ENCODE peak calls at places on chromosomes 2 and 18, in eight cellular contexts. D is heart left ventricle; G is effector memory CD4-positive, alpha-beta T cell; K is choroid plexus epithelial cell; J is stomach; C is right lobe of liver; T is aorta; E is A673. M is an unnamed sample.

GRCh38 chr18:69397096-69397495 is 3.6 kb upstream of the DOK6 start:
- DNase-seq in D (peak), G (no peak), K (no peak), J (no peak), C (no peak), T (no peak), E (peak), M (no peak)

GRCh38 chr2:25982273-25982967 is at the start of gene KIF3C:
- DNase-seq in D (peak), G (peak), K (peak), J (peak), C (peak), T (peak), E (peak), M (peak)

GRCh38 chr2:241224851-241225438 is 36.5 kb downstream of the ANO7 start:
- DNase-seq in D (no peak), G (no peak), K (no peak), J (no peak), C (no peak), T (peak), E (no peak), M (no peak)

GRCh38 chr2:241561811-241562210 is 3.3 kb downstream of the BOK start:
- DNase-seq in D (peak), G (no peak), K (peak), J (peak), C (peak), T (peak), E (no peak), M (peak)

GRCh38 chr2:19207452-19207851 is 151.0 kb downstream of the OSR1 start:
- DNase-seq in D (no peak), G (no peak), K (no peak), J (no peak), C (no peak), T (no peak), E (peak), M (no peak)

GRCh38 chr2:239259603-239260298 is 141.1 kb downstream of the HDAC4 start:
- DNase-seq in D (no peak), G (no peak), K (no peak), J (peak), C (no peak), T (no peak), E (no peak), M (no peak)

GRCh38 chr2:84855730-84856129 is 25.2 kb downstream of the TRABD2A start:
- DNase-seq in D (no peak), G (no peak), K (no peak), J (no peak), C (peak), T (no peak), E (no peak), M (no peak)

GRCh38 chr2:191696001-191696400 is 18.1 kb downstream of the NABP1 start:
- DNase-seq in D (no peak), G (no peak), K (peak), J (no peak), C (peak), T (peak), E (peak), M (peak)

GRCh38 chr2:210363261-210363660 is 48.3 kb upstream of the MYL1 start:
- DNase-seq in D (no peak), G (no peak), K (peak), J (no peak), C (no peak), T (no peak), E (peak), M (no peak)

GRCh38 chr2:215207791-215208367 is 69.5 kb upstream of the ABCA12 start:
- DNase-seq in D (no peak), G (no peak), K (no peak), J (no peak), C (no peak), T (no peak), E (no peak), M (no peak)

GRCh38 chr2:204277226-204277625 is 268.0 kb upstream of the PARD3B start:
- DNase-seq in D (no peak), G (no peak), K (no peak), J (no peak), C (no peak), T (no peak), E (peak), M (no peak)

GRCh38 chr2:196278491-196278911 is 107.1 kb upstream of the STK17B start:
- DNase-seq in D (no peak), G (peak), K (peak), J (no peak), C (no peak), T (peak), E (no peak), M (no peak)

GRCh38 chr2:158325031-158325781 is 131.3 kb downstream of the CCDC148 start:
- DNase-seq in D (no peak), G (no peak), K (peak), J (no peak), C (no peak), T (no peak), E (no peak), M (peak)

GRCh38 chr2:101714098-101714497 is 16.6 kb downstream of the MAP4K4 start:
- DNase-seq in D (no peak), G (no peak), K (no peak), J (no peak), C (no peak), T (no peak), E (no peak), M (no peak)

GRCh38 chr2:42074661-42075060 is 26.8 kb downstream of the PKDCC start:
- DNase-seq in D (no peak), G (no peak), K (no peak), J (no peak), C (no peak), T (no peak), E (peak), M (no peak)

GRCh38 chr18:14179306-14179705 is 47.1 kb upstream of the ZNF519 start:
- DNase-seq in D (no peak), G (no peak), K (no peak), J (no peak), C (no peak), T (no peak), E (no peak), M (no peak)

GRCh38 chr2:191026377-191026776 is 12.4 kb upstream of the STAT1 start:
- DNase-seq in D (no peak), G (no peak), K (no peak), J (no peak), C (no peak), T (no peak), E (no peak), M (no peak)

GRCh38 chr2:205245001-205245400 is 437.3 kb upstream of the NRP2 start:
- DNase-seq in D (no peak), G (no peak), K (no peak), J (no peak), C (no peak), T (no peak), E (no peak), M (no peak)

GRCh38 chr2:169977510-169977909 is 150.3 kb downstream of the UBR3 start:
- DNase-seq in D (no peak), G (no peak), K (no peak), J (no peak), C (no peak), T (no peak), E (no peak), M (no peak)

GRCh38 chr18:48902023-48902855 is 48.5 kb downstream of the SMAD7 start:
- DNase-seq in D (peak), G (no peak), K (peak), J (peak), C (peak), T (peak), E (peak), M (peak)

GRCh38 chr2:172282944-172283343 is 144.4 kb upstream of the ITGA6 start:
- DNase-seq in D (no peak), G (no peak), K (peak), J (no peak), C (no peak), T (peak), E (peak), M (peak)

GRCh38 chr2:67267238-67267637 is 129.9 kb upstream of the ETAA1 start:
- DNase-seq in D (no peak), G (no peak), K (no peak), J (no peak), C (no peak), T (no peak), E (no peak), M (no peak)

GRCh38 chr18:12745095-12745820 is 42.4 kb downstream of the PSMG2 start:
- DNase-seq in D (no peak), G (no peak), K (no peak), J (no peak), C (no peak), T (no peak), E (peak), M (no peak)

GRCh38 chr2:239400000-239400831 is 604 bp downstream of the HDAC4 start:
- DNase-seq in D (no peak), G (no peak), K (peak), J (no peak), C (peak), T (peak), E (peak), M (no peak)

GRCh38 chr2:12715878-12716249 is 872 bp upstream of the TRIB2 start:
- DNase-seq in D (peak), G (peak), K (peak), J (peak), C (peak), T (peak), E (peak), M (peak)

GRCh38 chr2:65204461-65205230 is 23.0 kb upstream of the ACTR2 start:
- DNase-seq in D (no peak), G (no peak), K (peak), J (peak), C (peak), T (no peak), E (no peak), M (peak)

GRCh38 chr18:45793295-45793965 is 32.0 kb upstream of the SIGLEC15 start:
- DNase-seq in D (no peak), G (no peak), K (peak), J (no peak), C (no peak), T (no peak), E (no peak), M (peak)

GRCh38 chr2:37585982-37586621 is 85.3 kb downstream of the CDC42EP3 start:
- DNase-seq in D (no peak), G (peak), K (peak), J (peak), C (no peak), T (peak), E (peak), M (no peak)

GRCh38 chr2:127326289-127326945 is 32.5 kb upstream of the ERCC3 start:
- DNase-seq in D (no peak), G (no peak), K (peak), J (no peak), C (no peak), T (no peak), E (no peak), M (no peak)

GRCh38 chr18:48815581-48816324 is 135.0 kb downstream of the SMAD7 start:
- DNase-seq in D (peak), G (peak), K (no peak), J (no peak), C (peak), T (peak), E (no peak), M (no peak)

GRCh38 chr18:4986677-4987076 is 210.4 kb downstream of the AKAIN1 start:
- DNase-seq in D (no peak), G (no peak), K (no peak), J (no peak), C (no peak), T (no peak), E (no peak), M (no peak)

GRCh38 chr2:74447230-74447999 is 5.7 kb upstream of the RTKN start:
- DNase-seq in D (no peak), G (no peak), K (no peak), J (no peak), C (peak), T (no peak), E (no peak), M (no peak)
- H3K4me3 ChIP-seq in D (no peak), G (no peak), K (no peak), J (no peak), C (no peak), T (no peak), E (no peak), M (no peak)

GRCh38 chr2:28394997-28395333 is 2.3 kb downstream of the FOSL2 start:
- DNase-seq in D (no peak), G (no peak), K (peak), J (no peak), C (no peak), T (no peak), E (no peak), M (no peak)

GRCh38 chr2:28398101-28398834 is 5.6 kb downstream of the FOSL2 start:
- DNase-seq in D (no peak), G (no peak), K (peak), J (peak), C (no peak), T (peak), E (peak), M (peak)

GRCh38 chr2:28399289-28399688 is 6.6 kb downstream of the FOSL2 start:
- DNase-seq in D (no peak), G (no peak), K (no peak), J (no peak), C (no peak), T (no peak), E (no peak), M (no peak)

GRCh38 chr2:28395334-28396061 is 2.8 kb downstream of the FOSL2 start:
- DNase-seq in D (no peak), G (no peak), K (peak), J (no peak), C (peak), T (peak), E (peak), M (peak)

GRCh38 chr2:28397043-28397381 is 4.4 kb downstream of the FOSL2 start:
- DNase-seq in D (no peak), G (no peak), K (no peak), J (no peak), C (no peak), T (no peak), E (no peak), M (no peak)
- H3K4me3 ChIP-seq in D (peak), G (no peak), K (peak), J (peak), C (no peak), T (no peak), E (no peak), M (peak)

GRCh38 chr2:130336150-130336876 is 6.4 kb upstream of the IMP4 start:
- DNase-seq in D (no peak), G (no peak), K (no peak), J (no peak), C (no peak), T (no peak), E (no peak), M (no peak)

GRCh38 chr2:130338793-130339345 is 3.8 kb upstream of the IMP4 start:
- DNase-seq in D (no peak), G (no peak), K (no peak), J (no peak), C (no peak), T (no peak), E (no peak), M (no peak)

GRCh38 chr2:130337735-130338325 is 4.9 kb upstream of the IMP4 start:
- DNase-seq in D (no peak), G (no peak), K (peak), J (no peak), C (no peak), T (no peak), E (no peak), M (no peak)

GRCh38 chr2:130335226-130335625 is 7.5 kb upstream of the IMP4 start:
- DNase-seq in D (no peak), G (no peak), K (no peak), J (no peak), C (no peak), T (no peak), E (no peak), M (no peak)

DNA sequence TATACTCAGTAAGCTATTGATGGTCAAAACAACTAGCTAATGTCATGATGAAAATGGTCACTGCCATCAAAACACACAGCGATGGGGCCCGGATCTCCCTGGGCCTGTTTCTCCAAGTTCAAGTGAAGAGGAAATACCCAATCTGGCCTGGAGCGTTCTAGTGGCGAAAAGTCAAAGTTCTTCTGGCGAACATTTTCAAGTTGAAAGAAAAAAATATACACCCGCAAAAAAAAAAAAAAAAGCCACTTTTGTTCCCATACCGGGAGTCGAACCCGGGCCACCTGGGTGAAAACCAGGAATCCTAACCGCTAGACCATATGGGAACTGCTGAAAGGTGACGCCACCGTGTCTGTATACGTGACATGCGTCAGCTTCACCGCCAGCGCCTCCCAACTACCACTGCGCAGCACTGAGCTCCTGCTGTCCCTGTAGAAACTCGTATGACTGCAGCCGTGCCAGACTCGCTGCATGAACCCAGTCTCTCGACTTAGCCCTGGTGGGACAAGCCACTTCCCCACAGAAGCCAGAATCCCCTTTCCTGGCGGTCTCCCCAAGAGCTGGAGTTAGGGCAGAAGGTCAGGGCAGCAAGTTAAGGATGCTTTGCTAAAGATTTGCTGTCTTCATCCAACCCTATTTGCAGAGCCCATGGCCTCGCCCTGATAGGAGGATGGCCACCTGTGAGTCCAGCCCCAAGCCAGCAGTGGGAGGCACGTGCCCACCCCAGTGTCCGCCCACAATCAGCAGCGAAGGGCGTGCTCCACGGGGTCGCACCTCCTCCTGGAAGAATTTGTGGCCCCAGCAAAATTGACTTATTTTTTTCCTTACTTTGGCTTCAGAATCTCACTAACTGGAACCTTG is 5.6 kb upstream of the IMP4 start:
- DNase-seq in D (no peak), G (peak), K (peak), J (peak), C (peak), T (peak), E (peak), M (no peak)
- H3K4me3 ChIP-seq in D (peak), G (no peak), K (peak), J (peak), C (no peak), T (no peak), E (peak), M (no peak)

GRCh38 chr2:88628569-88628939 is 1.3 kb upstream of the EIF2AK3 start:
- DNase-seq in D (no peak), G (no peak), K (no peak), J (no peak), C (no peak), T (no peak), E (no peak), M (no peak)
- H3K4me3 ChIP-seq in D (peak), G (peak), K (peak), J (peak), C (peak), T (peak), E (peak), M (peak)

M was measured in SJCRH30.